ENCODE peak calls at places on chromosomes 12 and 14, in eight cellular contexts. One of them, this sample, is unnamed.

GRCh38 chr12:1839464-1839863 is 19.1 kb downstream of the LRTM2 start:
- DNase-seq in HCT116: no peak
- DNase-seq in cardiac fibroblast: no peak
- DNase-seq in hepatocyte: no peak
- DNase-seq in brain microvascular endothelial cell: no peak
- DNase-seq in tibial artery: no peak
- DNase-seq in psoas muscle: no peak
- DNase-seq in AG04450: no peak
- DNase-seq in this sample: no peak

GRCh38 chr12:124883263-124883876 is 19.7 kb upstream of the SCARB1 start:
- DNase-seq in cardiac fibroblast: no peak
- DNase-seq in tibial artery: no peak
- DNase-seq in brain microvascular endothelial cell: no peak
- DNase-seq in hepatocyte: no peak
- DNase-seq in AG04450: no peak
- DNase-seq in HCT116: no peak
- DNase-seq in psoas muscle: no peak
- DNase-seq in this sample: no peak

GRCh38 chr12:82912406-82912805 is 225.7 kb downstream of the TMTC2 start:
- DNase-seq in cardiac fibroblast: peak
- DNase-seq in tibial artery: no peak
- DNase-seq in hepatocyte: peak
- DNase-seq in HCT116: no peak
- DNase-seq in psoas muscle: no peak
- DNase-seq in brain microvascular endothelial cell: no peak
- DNase-seq in AG04450: no peak
- DNase-seq in this sample: peak

GRCh38 chr14:63542231-63542999 is 762 bp downstream of the PPP2R5E start:
- DNase-seq in psoas muscle: no peak
- DNase-seq in HCT116: no peak
- DNase-seq in hepatocyte: peak
- DNase-seq in tibial artery: no peak
- DNase-seq in AG04450: no peak
- DNase-seq in brain microvascular endothelial cell: no peak
- DNase-seq in cardiac fibroblast: peak
- DNase-seq in this sample: no peak

GRCh38 chr14:80483331-80483730 is 272.0 kb upstream of the DIO2 start:
- DNase-seq in cardiac fibroblast: no peak
- DNase-seq in brain microvascular endothelial cell: no peak
- DNase-seq in tibial artery: no peak
- DNase-seq in hepatocyte: no peak
- DNase-seq in psoas muscle: no peak
- DNase-seq in AG04450: no peak
- DNase-seq in HCT116: no peak
- DNase-seq in this sample: no peak

GRCh38 chr12:125018356-125018755 is 24.9 kb downstream of the BRI3BP start:
- DNase-seq in hepatocyte: no peak
- DNase-seq in tibial artery: no peak
- DNase-seq in AG04450: no peak
- DNase-seq in cardiac fibroblast: no peak
- DNase-seq in psoas muscle: no peak
- DNase-seq in HCT116: no peak
- DNase-seq in brain microvascular endothelial cell: no peak
- DNase-seq in this sample: no peak

GRCh38 chr14:102213470-102213869 is 73.8 kb downstream of the WDR20 start:
- DNase-seq in psoas muscle: no peak
- DNase-seq in hepatocyte: no peak
- DNase-seq in brain microvascular endothelial cell: no peak
- DNase-seq in tibial artery: no peak
- DNase-seq in cardiac fibroblast: no peak
- DNase-seq in HCT116: no peak
- DNase-seq in AG04450: no peak
- DNase-seq in this sample: no peak

GRCh38 chr14:64293976-64294671 is at the start of gene ESR2:
- DNase-seq in tibial artery: no peak
- DNase-seq in psoas muscle: no peak
- DNase-seq in cardiac fibroblast: peak
- DNase-seq in brain microvascular endothelial cell: peak
- DNase-seq in AG04450: no peak
- DNase-seq in hepatocyte: peak
- DNase-seq in HCT116: no peak
- DNase-seq in this sample: no peak

GRCh38 chr14:21612324-21612723 is 22.4 kb downstream of the OR10G2 start:
- DNase-seq in AG04450: no peak
- DNase-seq in hepatocyte: peak
- DNase-seq in brain microvascular endothelial cell: no peak
- DNase-seq in psoas muscle: no peak
- DNase-seq in cardiac fibroblast: no peak
- DNase-seq in HCT116: no peak
- DNase-seq in tibial artery: no peak
- DNase-seq in this sample: no peak

GRCh38 chr12:124702736-124703135 is 135.3 kb upstream of the NCOR2 start:
- DNase-seq in AG04450: no peak
- DNase-seq in psoas muscle: no peak
- DNase-seq in hepatocyte: no peak
- DNase-seq in tibial artery: no peak
- DNase-seq in HCT116: no peak
- DNase-seq in cardiac fibroblast: no peak
- DNase-seq in brain microvascular endothelial cell: no peak
- DNase-seq in this sample: no peak

GRCh38 chr12:79897617-79898016 is 37.3 kb downstream of the PPP1R12A start:
- DNase-seq in cardiac fibroblast: peak
- DNase-seq in HCT116: peak
- DNase-seq in hepatocyte: no peak
- DNase-seq in AG04450: peak
- DNase-seq in brain microvascular endothelial cell: peak
- DNase-seq in psoas muscle: no peak
- DNase-seq in tibial artery: no peak
- DNase-seq in this sample: peak

GRCh38 chr14:98913967-98914620 is 357.9 kb downstream of the BCL11B start:
- DNase-seq in psoas muscle: no peak
- DNase-seq in AG04450: no peak
- DNase-seq in cardiac fibroblast: no peak
- DNase-seq in tibial artery: no peak
- DNase-seq in HCT116: no peak
- DNase-seq in brain microvascular endothelial cell: no peak
- DNase-seq in hepatocyte: no peak
- DNase-seq in this sample: no peak

GRCh38 chr14:46054526-46054925 is 597.1 kb downstream of the RPL10L start:
- DNase-seq in tibial artery: no peak
- DNase-seq in cardiac fibroblast: peak
- DNase-seq in hepatocyte: no peak
- DNase-seq in HCT116: no peak
- DNase-seq in brain microvascular endothelial cell: peak
- DNase-seq in psoas muscle: no peak
- DNase-seq in AG04450: peak
- DNase-seq in this sample: peak

GRCh38 chr12:118107694-118108093 is 3.9 kb upstream of the VSIG10 start:
- DNase-seq in psoas muscle: no peak
- DNase-seq in brain microvascular endothelial cell: no peak
- DNase-seq in AG04450: no peak
- DNase-seq in HCT116: no peak
- DNase-seq in hepatocyte: no peak
- DNase-seq in tibial artery: no peak
- DNase-seq in cardiac fibroblast: no peak
- DNase-seq in this sample: no peak

GRCh38 chr14:23057757-23058653 is 685 bp upstream of the CDH24 start:
- DNase-seq in hepatocyte: peak
- DNase-seq in HCT116: peak
- DNase-seq in tibial artery: peak
- DNase-seq in cardiac fibroblast: peak
- DNase-seq in AG04450: peak
- DNase-seq in brain microvascular endothelial cell: peak
- DNase-seq in psoas muscle: peak
- DNase-seq in this sample: peak

GRCh38 chr12:94640134-94640928 is 10.0 kb downstream of the TMCC3 start:
- DNase-seq in psoas muscle: no peak
- DNase-seq in AG04450: no peak
- DNase-seq in hepatocyte: no peak
- DNase-seq in HCT116: no peak
- DNase-seq in tibial artery: no peak
- DNase-seq in brain microvascular endothelial cell: peak
- DNase-seq in cardiac fibroblast: peak
- DNase-seq in this sample: peak

GRCh38 chr12:85029456-85029855 is 6.6 kb downstream of the TSPAN19 start:
- DNase-seq in brain microvascular endothelial cell: no peak
- DNase-seq in tibial artery: no peak
- DNase-seq in psoas muscle: no peak
- DNase-seq in cardiac fibroblast: peak
- DNase-seq in HCT116: peak
- DNase-seq in AG04450: no peak
- DNase-seq in hepatocyte: peak
- DNase-seq in this sample: peak

GRCh38 chr14:99195602-99196309 is 76.2 kb downstream of the BCL11B start:
- DNase-seq in hepatocyte: no peak
- DNase-seq in psoas muscle: no peak
- DNase-seq in HCT116: no peak
- DNase-seq in tibial artery: no peak
- DNase-seq in brain microvascular endothelial cell: no peak
- DNase-seq in cardiac fibroblast: no peak
- DNase-seq in AG04450: no peak
- DNase-seq in this sample: peak

GRCh38 chr12:100442403-100442802 is 31.3 kb upstream of the NR1H4 start:
- DNase-seq in cardiac fibroblast: no peak
- DNase-seq in tibial artery: no peak
- DNase-seq in HCT116: no peak
- DNase-seq in hepatocyte: no peak
- DNase-seq in psoas muscle: no peak
- DNase-seq in AG04450: no peak
- DNase-seq in brain microvascular endothelial cell: no peak
- DNase-seq in this sample: no peak
- H3K4me3 ChIP-seq in cardiac fibroblast: no peak
- H3K4me3 ChIP-seq in tibial artery: no peak
- H3K4me3 ChIP-seq in HCT116: no peak
- H3K4me3 ChIP-seq in hepatocyte: no peak
- H3K4me3 ChIP-seq in psoas muscle: no peak
- H3K4me3 ChIP-seq in AG04450: no peak
- H3K4me3 ChIP-seq in brain microvascular endothelial cell: no peak
- H3K4me3 ChIP-seq in this sample: no peak

GRCh38 chr14:104730504-104730903 is 6.5 kb downstream of the ADSS1 start:
- DNase-seq in HCT116: no peak
- DNase-seq in brain microvascular endothelial cell: no peak
- DNase-seq in hepatocyte: no peak
- DNase-seq in psoas muscle: no peak
- DNase-seq in AG04450: no peak
- DNase-seq in cardiac fibroblast: no peak
- DNase-seq in tibial artery: no peak
- DNase-seq in this sample: no peak

GRCh38 chr14:104729835-104730181 is 5.8 kb downstream of the ADSS1 start:
- DNase-seq in HCT116: no peak
- DNase-seq in brain microvascular endothelial cell: no peak
- DNase-seq in psoas muscle: no peak
- DNase-seq in AG04450: no peak
- DNase-seq in tibial artery: no peak
- DNase-seq in cardiac fibroblast: no peak
- DNase-seq in hepatocyte: no peak
- DNase-seq in this sample: no peak

GRCh38 chr14:104732355-104732804 is 8.4 kb downstream of the ADSS1 start:
- DNase-seq in brain microvascular endothelial cell: no peak
- DNase-seq in tibial artery: peak
- DNase-seq in cardiac fibroblast: peak
- DNase-seq in hepatocyte: no peak
- DNase-seq in HCT116: no peak
- DNase-seq in psoas muscle: peak
- DNase-seq in AG04450: no peak
- DNase-seq in this sample: no peak

GRCh38 chr14:104731925-104732294 is 7.9 kb downstream of the ADSS1 start:
- DNase-seq in cardiac fibroblast: no peak
- DNase-seq in hepatocyte: no peak
- DNase-seq in HCT116: no peak
- DNase-seq in AG04450: no peak
- DNase-seq in psoas muscle: no peak
- DNase-seq in brain microvascular endothelial cell: no peak
- DNase-seq in tibial artery: no peak
- DNase-seq in this sample: no peak

GRCh38 chr14:104731249-104731924 is 7.4 kb downstream of the ADSS1 start:
- DNase-seq in psoas muscle: no peak
- DNase-seq in hepatocyte: no peak
- DNase-seq in AG04450: no peak
- DNase-seq in cardiac fibroblast: no peak
- DNase-seq in HCT116: no peak
- DNase-seq in tibial artery: no peak
- DNase-seq in brain microvascular endothelial cell: no peak
- DNase-seq in this sample: no peak
- TF ChIP-seq CTCF in psoas muscle: peak
- TF ChIP-seq CTCF in hepatocyte: peak
- TF ChIP-seq CTCF in AG04450: peak
- TF ChIP-seq CTCF in cardiac fibroblast: peak
- TF ChIP-seq CTCF in HCT116: no peak
- TF ChIP-seq CTCF in tibial artery: peak
- TF ChIP-seq CTCF in brain microvascular endothelial cell: peak
- TF ChIP-seq CTCF in this sample: peak

DNA sequence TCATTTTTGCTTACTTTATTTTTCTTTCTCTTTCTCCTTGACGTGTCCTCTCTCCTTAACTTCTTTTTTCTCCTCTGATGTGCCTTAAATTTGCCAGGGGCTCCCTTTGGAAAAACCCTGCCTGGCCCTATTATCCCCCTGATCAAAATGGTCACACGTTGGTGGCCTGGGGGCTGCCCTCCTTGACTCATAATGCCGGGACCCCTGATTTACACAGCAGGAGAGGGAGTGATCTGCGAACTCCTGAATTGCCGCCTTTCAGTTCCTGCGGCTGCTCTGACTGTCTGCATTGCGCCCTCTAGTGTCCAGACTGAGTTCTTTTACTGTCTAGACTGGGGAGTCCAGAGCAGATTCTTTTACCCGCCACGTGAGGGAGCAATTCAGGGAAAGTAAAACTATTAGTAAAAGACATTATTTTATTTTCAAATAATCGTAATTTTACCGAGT is 44.8 kb upstream of the GZMB start:
- DNase-seq in hepatocyte: peak
- DNase-seq in HCT116: peak
- DNase-seq in tibial artery: peak
- DNase-seq in brain microvascular endothelial cell: peak
- DNase-seq in cardiac fibroblast: peak
- DNase-seq in AG04450: peak
- DNase-seq in psoas muscle: peak
- DNase-seq in this sample: peak
- H3K4me3 ChIP-seq in hepatocyte: no peak
- H3K4me3 ChIP-seq in HCT116: no peak
- H3K4me3 ChIP-seq in tibial artery: peak
- H3K4me3 ChIP-seq in brain microvascular endothelial cell: no peak
- H3K4me3 ChIP-seq in cardiac fibroblast: peak
- H3K4me3 ChIP-seq in AG04450: peak
- H3K4me3 ChIP-seq in psoas muscle: peak
- H3K4me3 ChIP-seq in this sample: peak

GRCh38 chr12:14868916-14869315 is 16.7 kb downstream of the MGP start:
- DNase-seq in HCT116: no peak
- DNase-seq in AG04450: no peak
- DNase-seq in brain microvascular endothelial cell: peak
- DNase-seq in hepatocyte: no peak
- DNase-seq in cardiac fibroblast: peak
- DNase-seq in tibial artery: no peak
- DNase-seq in psoas muscle: no peak
- DNase-seq in this sample: no peak
- TF ChIP-seq CTCF in HCT116: no peak
- TF ChIP-seq CTCF in AG04450: no peak
- TF ChIP-seq CTCF in brain microvascular endothelial cell: no peak
- TF ChIP-seq CTCF in hepatocyte: no peak
- TF ChIP-seq CTCF in cardiac fibroblast: no peak
- TF ChIP-seq CTCF in tibial artery: no peak
- TF ChIP-seq CTCF in psoas muscle: no peak
- TF ChIP-seq CTCF in this sample: no peak

GRCh38 chr12:104292872-104293794 is 10.4 kb upstream of the EID3 start:
- DNase-seq in AG04450: no peak
- DNase-seq in cardiac fibroblast: peak
- DNase-seq in psoas muscle: no peak
- DNase-seq in brain microvascular endothelial cell: no peak
- DNase-seq in tibial artery: no peak
- DNase-seq in HCT116: no peak
- DNase-seq in hepatocyte: no peak
- DNase-seq in this sample: no peak
- H3K4me3 ChIP-seq in AG04450: peak
- H3K4me3 ChIP-seq in cardiac fibroblast: no peak
- H3K4me3 ChIP-seq in psoas muscle: no peak
- H3K4me3 ChIP-seq in brain microvascular endothelial cell: no peak
- H3K4me3 ChIP-seq in tibial artery: no peak
- H3K4me3 ChIP-seq in HCT116: no peak
- H3K4me3 ChIP-seq in hepatocyte: no peak
- H3K4me3 ChIP-seq in this sample: no peak